ENCODE peak calls at places on chromosome 21, in five cellular contexts. M is HL-60, R is SK-N-SH, X is H1, J is HepG2. N is an unnamed sample.

GRCh38 chr21:14591882-14592281 is 45.8 kb upstream of the SAMSN1 start:
- DNase-seq in J (no peak), R (no peak), M (peak; percentile 38), X (no peak), N (no peak)

GRCh38 chr21:34994646-34995631 is 54.2 kb downstream of the RUNX1 start:
- DNase-seq in J (no peak), R (no peak), M (no peak), X (no peak), N (peak; percentile 67)

GRCh38 chr21:21028275-21028814 is 30.1 kb downstream of the NCAM2 start:
- DNase-seq in X (no peak), M (peak; percentile 32), J (no peak), R (no peak), N (no peak)

GRCh38 chr21:38950388-38951094 is 144.8 kb downstream of the ETS2 start:
- DNase-seq in X (no peak), M (no peak), R (no peak), J (no peak), N (no peak)

GRCh38 chr21:16534408-16535099 is 804.8 kb downstream of the USP25 start:
- DNase-seq in J (no peak), R (peak; percentile 51), X (no peak), M (no peak), N (no peak)

GRCh38 chr21:43613755-43614638 is 45.3 kb downstream of the HSF2BP start:
- DNase-seq in M (no peak), J (no peak), R (no peak), X (no peak), N (peak; percentile 48)

GRCh38 chr21:42369821-42370220 is 3.5 kb upstream of the TFF1 start:
- DNase-seq in X (no peak), J (no peak), M (no peak), R (no peak), N (no peak)

GRCh38 chr21:32597205-32597604 is 11.9 kb upstream of the TCP10L start:
- DNase-seq in M (no peak), J (peak; percentile 93), X (no peak), R (no peak), N (no peak)

GRCh38 chr21:28953247-28953646 is 39.4 kb downstream of the LTN1 start:
- DNase-seq in M (no peak), R (no peak), J (no peak), X (no peak), N (no peak)

GRCh38 chr21:29299046-29299905 is 554 bp downstream of the BACH1 start:
- DNase-seq in X (no peak), R (no peak), J (peak; percentile 65), M (no peak), N (peak; percentile 91)

GRCh38 chr21:31343680-31344480 is at the start of gene TIAM1:
- DNase-seq in M (no peak), J (no peak), R (peak; percentile 64), X (peak; percentile 38), N (no peak)

GRCh38 chr21:41302976-41303375 is 13.6 kb upstream of the FAM3B start:
- DNase-seq in X (no peak), M (no peak), J (no peak), R (no peak), N (peak; percentile 68)
- TF ChIP-seq GABPA in X (no peak), M (no peak), J (no peak), R (no peak), N (no peak)

DNA sequence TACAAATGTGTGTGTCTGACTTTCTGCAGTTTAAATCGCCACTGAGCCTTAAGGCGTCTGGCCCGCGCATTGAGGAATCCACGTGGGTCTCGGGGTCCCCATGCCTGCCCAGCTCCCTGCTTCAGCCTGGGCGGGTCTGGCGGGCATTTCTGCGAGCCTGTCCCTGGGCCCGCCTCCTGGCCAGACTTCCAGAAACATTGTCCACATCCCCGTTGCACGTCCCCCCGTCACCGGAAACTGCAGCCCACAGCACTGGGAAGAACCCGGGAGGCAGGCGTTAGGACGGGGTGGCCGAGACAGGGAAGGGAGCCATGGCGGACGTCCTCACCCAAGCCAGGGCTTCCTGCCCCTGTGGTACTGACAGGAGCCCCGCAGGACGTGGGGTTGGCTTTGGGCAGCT is 113.1 kb upstream of the COL6A1 start:
- DNase-seq in X (no peak), J (no peak), M (no peak), R (no peak), N (no peak)
- TF ChIP-seq GABPA in X (no peak), J (no peak), M (no peak), R (no peak), N (no peak)

GRCh38 chr21:37223804-37224345 is 43.3 kb downstream of the VPS26C start:
- DNase-seq in X (no peak), R (no peak), M (no peak), J (no peak), N (no peak)

GRCh38 chr21:37224861-37225260 is 42.3 kb downstream of the VPS26C start:
- DNase-seq in R (no peak), M (no peak), J (no peak), X (no peak), N (no peak)

GRCh38 chr21:37220981-37221664 is 46.0 kb downstream of the VPS26C start:
- DNase-seq in R (peak; percentile 94), M (peak; percentile 97), X (peak; percentile 64), J (peak; percentile 93), N (peak; percentile 92)

GRCh38 chr21:37219766-37220432 is 47.2 kb downstream of the VPS26C start:
- DNase-seq in X (no peak), M (peak; percentile 23), R (no peak), J (no peak), N (no peak)

DNA sequence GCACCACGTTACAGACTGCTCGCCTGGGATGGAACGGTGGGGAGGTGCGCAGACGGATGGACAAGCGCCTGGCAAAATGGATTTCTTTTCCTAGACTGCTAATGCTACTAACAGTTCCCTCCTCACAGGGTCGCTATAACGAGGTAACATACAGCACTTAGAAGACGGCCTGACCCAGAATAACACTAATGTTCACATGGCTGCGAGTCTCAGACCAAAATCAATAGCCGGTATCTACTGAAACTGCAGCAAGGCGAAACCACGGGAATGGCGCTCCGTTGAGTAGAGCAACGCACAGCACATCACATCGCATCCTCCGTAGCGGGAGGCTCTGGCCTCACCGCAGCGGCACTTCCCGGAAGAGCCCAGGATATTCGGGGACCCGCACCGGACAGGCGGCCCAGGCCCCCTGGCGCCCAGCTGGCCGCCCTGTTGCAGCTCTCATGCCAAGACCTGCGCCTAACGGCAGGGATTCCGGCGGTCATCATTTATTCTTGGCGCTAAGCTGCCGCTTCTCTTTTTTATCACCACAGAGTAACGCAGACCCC is 46.6 kb downstream of the VPS26C start:
- DNase-seq in J (peak; percentile 48), M (peak; percentile 47), X (no peak), R (peak; percentile 82), N (no peak)
- TF ChIP-seq GABPA in J (peak; percentile 34), M (no peak), X (no peak), R (no peak), N (no peak)

DNA sequence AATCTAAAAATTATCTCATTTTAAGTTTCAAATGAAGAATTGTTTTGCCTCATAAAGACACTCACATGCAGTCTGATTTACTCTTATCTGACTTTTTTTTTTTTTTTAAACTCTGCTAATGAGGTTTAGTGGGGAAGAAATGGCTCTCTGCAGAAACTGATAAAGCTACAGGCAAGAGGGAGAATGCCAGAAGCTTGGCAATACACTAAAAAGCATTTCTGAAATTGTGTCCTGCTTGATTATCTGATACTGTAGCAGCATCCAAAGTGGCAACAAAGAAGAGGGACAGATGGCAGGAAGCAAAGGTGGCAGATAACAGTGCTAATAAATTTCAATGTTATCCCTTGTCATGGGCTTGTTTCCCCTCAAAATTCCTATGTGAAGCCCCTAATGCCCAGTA is 1744.9 kb downstream of the NCAM2 start:
- DNase-seq in M (no peak), R (peak; percentile 39), J (no peak), X (no peak), N (no peak)
- TF ChIP-seq GABPA in M (no peak), R (no peak), J (no peak), X (no peak), N (no peak)